ENCODE peak calls at places on chromosomes 3 and 15, in seven cellular contexts. M is IMR-90, O is A549, Y is aorta, B is K562, L is lower lobe of right lung, S is HepG2. W is an unnamed sample. For H3K4me1, the result is how much of the 10 kb centered on the place peaks cover.

GRCh38 chr3:36850743-36851142 is 86.4 kb upstream of the DCLK3 start:
- DNase-seq in L (no peak), O (no peak), B (no peak), Y (no peak), S (no peak), M (no peak), W (no peak)

GRCh38 chr15:61228025-61228901 is 839 bp downstream of the RORA start:
- DNase-seq in S (no peak), O (peak), B (no peak), Y (no peak), L (peak), M (peak), W (peak)

GRCh38 chr3:78978037-78978436 is 789.8 kb downstream of the ROBO1 start:
- DNase-seq in O (peak), B (no peak), M (peak), Y (no peak), S (peak), L (no peak), W (no peak)

GRCh38 chr15:64344651-64345262 is 11.2 kb downstream of the CSNK1G1 start:
- DNase-seq in B (no peak), O (no peak), L (no peak), S (no peak), Y (no peak), M (peak), W (peak)

GRCh38 chr3:82055792-82056191 is 294.3 kb upstream of the GBE1 start:
- DNase-seq in S (no peak), B (no peak), L (no peak), O (peak), M (no peak), Y (no peak), W (peak)

GRCh38 chr3:123584284-123584987 is 417 bp downstream of the HACD2 start:
- DNase-seq in L (peak), B (peak), M (no peak), Y (peak), S (no peak), O (no peak), W (peak)

GRCh38 chr3:166060789-166061479 is 223.7 kb upstream of the BCHE start:
- DNase-seq in M (no peak), S (no peak), B (no peak), Y (no peak), L (no peak), O (no peak), W (no peak)

GRCh38 chr3:129614927-129615363 is 8.5 kb upstream of the PLXND1 start:
- DNase-seq in B (peak), S (no peak), M (no peak), L (peak), Y (no peak), O (peak), W (no peak)

GRCh38 chr3:37520802-37521350 is 340.8 kb upstream of the CTDSPL start:
- DNase-seq in L (no peak), Y (no peak), M (no peak), O (no peak), B (no peak), S (no peak), W (no peak)

GRCh38 chr15:68930268-68931022 is at the start of gene SPESP1:
- DNase-seq in O (no peak), Y (peak), M (peak), L (peak), S (no peak), B (no peak), W (peak)

GRCh38 chr3:184716652-184717607 is 5.1 kb upstream of the MAGEF1 start:
- DNase-seq in S (peak), B (no peak), M (peak), Y (peak), L (no peak), O (no peak), W (peak)

GRCh38 chr3:123405021-123405420 is 43.9 kb downstream of the ADCY5 start:
- DNase-seq in L (no peak), O (no peak), S (no peak), Y (peak), B (no peak), M (no peak), W (no peak)

GRCh38 chr3:20772869-20773268 is 586.9 kb upstream of the SGO1 start:
- DNase-seq in M (no peak), Y (no peak), L (no peak), B (no peak), O (no peak), S (peak), W (no peak)

GRCh38 chr3:108564564-108564963 is 24.7 kb downstream of the CIP2A start:
- DNase-seq in B (no peak), O (no peak), M (peak), S (no peak), L (no peak), Y (no peak), W (no peak)

GRCh38 chr3:11197471-11197870 is 43.2 kb downstream of the HRH1 start:
- DNase-seq in Y (no peak), S (no peak), O (no peak), L (no peak), B (no peak), M (peak), W (peak)

GRCh38 chr15:69749797-69750196 is 297.2 kb downstream of the RPLP1 start:
- DNase-seq in L (no peak), B (peak), M (no peak), S (no peak), Y (no peak), O (peak), W (no peak)

GRCh38 chr3:154018100-154018696 is 103.0 kb upstream of the ARHGEF26 start:
- DNase-seq in S (peak), Y (no peak), M (peak), L (no peak), B (peak), O (peak), W (peak)

GRCh38 chr3:60323180-60323579 is 928.1 kb downstream of the FHIT start:
- DNase-seq in S (no peak), B (peak), M (no peak), Y (no peak), L (no peak), O (no peak), W (no peak)

GRCh38 chr3:13841141-13841540 is 38.7 kb downstream of the WNT7A start:
- DNase-seq in L (no peak), B (no peak), O (peak), Y (no peak), S (no peak), M (no peak), W (no peak)

GRCh38 chr15:29058903-29059539 is 173.2 kb downstream of the APBA2 start:
- DNase-seq in L (no peak), Y (no peak), S (no peak), M (no peak), B (no peak), O (no peak), W (no peak)

GRCh38 chr15:73746883-73747282 is 6.3 kb downstream of the INSYN1 start:
- DNase-seq in M (no peak), O (no peak), S (no peak), Y (no peak), L (no peak), B (no peak), W (peak)

GRCh38 chr15:88894819-88895767 is at the start of gene HAPLN3:
- DNase-seq in L (no peak), O (peak), S (no peak), M (peak), Y (peak), B (no peak), W (peak)

GRCh38 chr3:59266551-59266950 is 216.7 kb upstream of the CFAP20DC start:
- DNase-seq in S (no peak), B (no peak), Y (no peak), L (no peak), M (peak), O (no peak), W (no peak)

GRCh38 chr15:93321881-93322282 is 232.9 kb upstream of the RGMA start:
- DNase-seq in L (peak), M (no peak), O (no peak), S (peak), Y (no peak), B (no peak), W (peak)

GRCh38 chr3:55487376-55488241 is 503 bp upstream of the WNT5A start:
- DNase-seq in L (peak), Y (no peak), M (peak), B (no peak), S (no peak), O (peak), W (peak)

GRCh38 chr3:67418539-67419529 is 235.6 kb downstream of the SUCLG2 start:
- DNase-seq in L (no peak), O (no peak), Y (no peak), S (no peak), M (peak), B (no peak), W (peak)

GRCh38 chr3:50516048-50516871 is 12.8 kb upstream of the CACNA2D2 start:
- DNase-seq in Y (no peak), L (peak), O (no peak), S (peak), M (no peak), B (peak), W (no peak)

GRCh38 chr15:67120839-67121540 is 55.6 kb downstream of the SMAD3 start:
- DNase-seq in S (no peak), L (peak), M (peak), O (peak), Y (peak), B (peak), W (peak)

GRCh38 chr3:31755911-31756658 is 223.4 kb downstream of the STT3B start:
- DNase-seq in S (no peak), O (no peak), L (no peak), M (no peak), B (no peak), Y (no peak), W (no peak)

GRCh38 chr15:90869601-90870353 is 1.4 kb downstream of the FURIN start:
- DNase-seq in M (peak), S (no peak), Y (peak), O (peak), L (peak), B (peak), W (peak)

GRCh38 chr15:67244966-67245478 is 9.4 kb downstream of the AAGAB start:
- DNase-seq in O (no peak), M (peak), L (no peak), B (no peak), S (no peak), Y (no peak), W (peak)

GRCh38 chr15:92392966-92393286 is 755 bp upstream of the ST8SIA2 start:
- DNase-seq in L (no peak), Y (no peak), S (no peak), B (no peak), O (no peak), M (no peak), W (no peak)

GRCh38 chr15:66066005-66066404 is 187.5 kb downstream of the MEGF11 start:
- DNase-seq in B (no peak), S (no peak), M (no peak), L (no peak), O (no peak), Y (no peak), W (no peak)

GRCh38 chr3:120780977-120781376 is 38.4 kb downstream of the GTF2E1 start:
- DNase-seq in Y (no peak), M (peak), B (no peak), L (no peak), S (no peak), O (peak), W (peak)

GRCh38 chr15:41483115-41483514 is 10.6 kb upstream of the ITPKA start:
- DNase-seq in O (no peak), S (no peak), L (no peak), B (no peak), Y (no peak), M (no peak), W (no peak)

GRCh38 chr3:186613637-186614265 is 891 bp downstream of the AHSG start:
- DNase-seq in O (no peak), Y (no peak), L (no peak), B (no peak), S (no peak), M (no peak), W (no peak)

GRCh38 chr3:138914870-138915502 is 32.0 kb downstream of the FOXL2 start:
- DNase-seq in L (no peak), Y (no peak), S (peak), O (peak), M (peak), B (peak), W (peak)

GRCh38 chr3:158659454-158660237 is 12.8 kb downstream of the LXN start:
- DNase-seq in B (peak), O (peak), L (no peak), S (peak), Y (no peak), M (peak), W (peak)

DNA sequence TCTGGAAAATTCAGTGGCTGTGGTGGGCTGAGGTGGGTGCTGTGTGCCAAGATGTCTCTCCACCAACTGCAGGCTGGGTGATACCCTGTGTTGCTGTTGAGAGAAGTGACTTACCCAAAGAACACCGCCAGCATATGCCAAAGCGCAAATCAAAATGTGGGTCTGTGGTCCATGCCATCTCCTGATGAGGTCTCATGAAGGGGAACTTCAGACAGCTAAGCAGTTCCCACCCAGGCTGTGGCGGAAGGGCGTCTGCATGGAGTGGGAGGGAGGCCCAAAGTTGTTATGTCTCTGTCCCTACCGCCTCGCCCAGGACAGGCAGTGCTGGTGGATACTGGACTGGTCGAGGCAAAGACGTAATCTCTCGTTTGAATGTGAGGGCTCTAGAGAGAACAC is 70.9 kb upstream of the PLXNA1 start:
- DNase-seq in L (no peak), S (no peak), M (no peak), Y (peak), O (no peak), B (no peak), W (no peak)
- H3K4me1 ChIP-seq in L (under half), S (under half), M (under half), Y (under half), O (under half), B (half or more), W (under half)

GRCh38 chr3:72571052-72571451 is 277.2 kb downstream of the SHQ1 start:
- DNase-seq in B (no peak), L (no peak), M (no peak), O (no peak), S (peak), Y (no peak), W (no peak)
- H3K4me1 ChIP-seq in B (under half), L (under half), M (under half), O (under half), S (half or more), Y (under half), W (under half)

GRCh38 chr15:39625856-39626255 is 45.0 kb downstream of the THBS1 start:
- DNase-seq in S (no peak), L (no peak), Y (no peak), M (peak), B (no peak), O (no peak), W (peak)
- H3K4me1 ChIP-seq in S (half or more), L (half or more), Y (under half), M (under half), B (under half), O (under half), W (under half)

GRCh38 chr3:141427764-141428163 is 59.1 kb upstream of the RASA2 start:
- DNase-seq in S (no peak), M (no peak), O (no peak), L (no peak), Y (no peak), B (no peak), W (no peak)
- H3K4me1 ChIP-seq in S (half or more), M (under half), O (half or more), L (half or more), Y (under half), B (under half), W (under half)